ENCODE peak calls at places on chromosomes 5 and 9, in six cellular contexts. T is adrenal gland; V is NCI-H774; R is activated CD4-positive, alpha-beta T cell treated with anti-CD3 and anti-CD28 coated beads for 4 hours; P is AG20443; F is WTC11. K is an unnamed sample.

GRCh38 chr5:75734913-75735789 is 17.9 kb upstream of the POC5 start:
- DNase-seq in T (peak; percentile 53), V (no peak), R (no peak), P (peak; percentile 34), F (peak; percentile 52), K (peak; percentile 12)

GRCh38 chr9:134619456-134619982 is 22.1 kb upstream of the COL5A1 start:
- DNase-seq in T (peak; percentile 7), V (no peak), R (no peak), P (no peak), F (no peak), K (no peak)

GRCh38 chr5:142883025-142883424 is 112.8 kb downstream of the ARHGAP26 start:
- DNase-seq in T (peak; percentile 61), V (no peak), R (no peak), P (peak; percentile 62), F (no peak), K (no peak)

GRCh38 chr5:109016300-109016699 is 268.6 kb downstream of the FER start:
- DNase-seq in T (no peak), V (no peak), R (no peak), P (no peak), F (no peak), K (no peak)

GRCh38 chr5:99900302-99900811 is 634.8 kb upstream of the FAM174A start:
- DNase-seq in T (peak; percentile 21), V (no peak), R (no peak), P (no peak), F (no peak), K (no peak)

GRCh38 chr5:96189028-96189826 is 227.6 kb upstream of the ELL2 start:
- DNase-seq in T (no peak), V (no peak), R (no peak), P (no peak), F (no peak), K (no peak)

GRCh38 chr5:173855995-173856656 is 32.0 kb upstream of the CPEB4 start:
- DNase-seq in T (no peak), V (no peak), R (no peak), P (no peak), F (no peak), K (no peak)

GRCh38 chr9:130765135-130766030 is 69.7 kb upstream of the ABL1 start:
- DNase-seq in T (no peak), V (no peak), R (no peak), P (no peak), F (no peak), K (no peak)

GRCh38 chr9:113886003-113886324 is 9.9 kb downstream of the ZNF618 start:
- DNase-seq in T (no peak), V (no peak), R (no peak), P (peak; percentile 46), F (no peak), K (no peak)

GRCh38 chr5:14497276-14497675 is 84.3 kb upstream of the OTULINL start:
- DNase-seq in T (no peak), V (no peak), R (no peak), P (no peak), F (no peak), K (no peak)

GRCh38 chr5:84242286-84242685 is 142.4 kb downstream of the EDIL3 start:
- DNase-seq in T (no peak), V (no peak), R (no peak), P (peak; percentile 80), F (no peak), K (no peak)

GRCh38 chr9:126862461-126862830 is 2.0 kb downstream of the ZBTB34 start:
- DNase-seq in T (no peak), V (no peak), R (no peak), P (no peak), F (no peak), K (no peak)

GRCh38 chr9:136997830-136998234 is 1.5 kb upstream of the CLIC3 start:
- DNase-seq in T (no peak), V (no peak), R (no peak), P (no peak), F (no peak), K (no peak)

GRCh38 chr9:132977626-132978450 is 656 bp upstream of the GFI1B start:
- DNase-seq in T (peak; percentile 55), V (peak; percentile 51), R (peak; percentile 59), P (peak; percentile 81), F (peak; percentile 86), K (peak; percentile 69)

GRCh38 chr5:139126711-139127111 is 71.5 kb downstream of the SIL1 start:
- DNase-seq in T (peak; percentile 87), V (no peak), R (no peak), P (no peak), F (no peak), K (no peak)

GRCh38 chr5:10902145-10902544 is 141.1 kb upstream of the DAP start:
- DNase-seq in T (no peak), V (no peak), R (no peak), P (peak; percentile 52), F (no peak), K (no peak)

GRCh38 chr9:83166369-83166768 is 103.4 kb upstream of the RASEF start:
- DNase-seq in T (no peak), V (peak; percentile 47), R (no peak), P (no peak), F (no peak), K (no peak)

K was measured in activated naive CD4-positive, alpha-beta T cell treated with anti-CD3 and anti-CD28 coated beads, Interleukin-2, amount 50 U/mL, for 16 hours.